ENCODE peak calls at places on chromosomes 5 and 9, in ten cellular contexts. U, G, W, F, J, L, K, Z, B and E are unnamed samples. For H3K4me1, the result is how much of the 10 kb centered on the place peaks cover.

GRCh38 chr9:94827584-94828304 is 101.2 kb downstream of the AOPEP start:
- DNase-seq in G (no peak), Z (no peak), L (no peak), K (no peak), J (peak), F (no peak), W (no peak), B (no peak), U (peak), E (no peak)

GRCh38 chr5:168908207-168908606 is 329.0 kb upstream of the PANK3 start:
- DNase-seq in F (no peak), W (no peak), J (peak), K (peak), G (no peak), L (no peak), Z (no peak), B (peak), U (no peak), E (peak)

GRCh38 chr5:142922223-142922952 is 152.2 kb downstream of the ARHGAP26 start:
- DNase-seq in F (no peak), K (peak), G (peak), B (no peak), Z (no peak), U (peak), J (peak), W (no peak), L (no peak), E (no peak)

GRCh38 chr9:126164796-126165525 is 161.7 kb upstream of the MVB12B start:
- DNase-seq in G (no peak), J (no peak), F (no peak), L (no peak), B (no peak), W (no peak), K (no peak), Z (no peak), U (no peak), E (no peak)

GRCh38 chr5:73094415-73094814 is 26.0 kb upstream of the TMEM171 start:
- DNase-seq in L (no peak), K (no peak), B (no peak), W (no peak), F (no peak), U (no peak), Z (no peak), G (no peak), J (no peak), E (no peak)

GRCh38 chr5:55680353-55680752 is 31.8 kb downstream of the SLC38A9 start:
- DNase-seq in Z (no peak), W (no peak), U (no peak), L (no peak), B (no peak), K (peak), J (no peak), F (no peak), G (no peak), E (no peak)

GRCh38 chr9:128027166-128027539 is 40.0 kb downstream of the NAIF1 start:
- DNase-seq in G (no peak), U (no peak), L (no peak), B (no peak), F (no peak), K (peak), W (no peak), J (no peak), Z (no peak), E (no peak)

GRCh38 chr5:38463634-38464521 is 92.6 kb downstream of the LIFR start:
- DNase-seq in W (no peak), Z (no peak), J (peak), G (peak), K (peak), B (no peak), L (peak), U (peak), F (no peak), E (peak)

GRCh38 chr9:5832543-5833529 is at the start of gene ERMP1:
- DNase-seq in B (peak), U (peak), G (peak), K (peak), F (peak), J (peak), W (peak), Z (peak), L (peak), E (peak)

GRCh38 chr9:8978334-8978733 is 1178.8 kb upstream of the DMAC1 start:
- DNase-seq in G (no peak), J (no peak), B (no peak), F (no peak), Z (no peak), U (no peak), K (no peak), L (no peak), W (no peak), E (no peak)

GRCh38 chr9:4922730-4923129 is 62.3 kb upstream of the JAK2 start:
- DNase-seq in F (no peak), U (no peak), G (no peak), W (no peak), B (no peak), Z (no peak), L (no peak), J (no peak), K (no peak), E (no peak)

GRCh38 chr5:142779163-142779562 is 9.0 kb downstream of the ARHGAP26 start:
- DNase-seq in G (no peak), U (no peak), K (peak), F (no peak), W (no peak), L (no peak), J (peak), Z (no peak), B (peak), E (peak)

GRCh38 chr9:137464291-137464999 is 5.3 kb upstream of the NSMF start:
- DNase-seq in G (no peak), B (peak), U (no peak), Z (peak), K (no peak), W (no peak), L (peak), F (no peak), J (no peak), E (no peak)

GRCh38 chr5:104859437-104859836 is 1296.8 kb upstream of the NUDT12 start:
- DNase-seq in K (no peak), U (peak), F (no peak), W (no peak), B (no peak), G (no peak), J (no peak), Z (no peak), L (no peak), E (no peak)

GRCh38 chr9:6641073-6641455 is 4.5 kb downstream of the GLDC start:
- DNase-seq in W (no peak), J (no peak), F (no peak), Z (no peak), K (no peak), L (no peak), U (no peak), G (no peak), B (no peak), E (no peak)

GRCh38 chr9:100466171-100466827 is 6.7 kb upstream of the TMEFF1 start:
- DNase-seq in K (no peak), G (no peak), L (no peak), Z (no peak), U (peak), F (peak), W (no peak), J (no peak), B (peak), E (no peak)

GRCh38 chr5:41835625-41836024 is 34.6 kb downstream of the OXCT1 start:
- DNase-seq in J (peak), K (peak), U (peak), G (peak), L (peak), Z (no peak), W (no peak), F (peak), B (peak), E (peak)

GRCh38 chr5:122480146-122480545 is 168.1 kb downstream of the SNCAIP start:
- DNase-seq in W (no peak), K (no peak), F (no peak), Z (no peak), J (no peak), G (peak), L (no peak), U (no peak), B (no peak), E (no peak)

GRCh38 chr9:104075801-104076753 is 18.0 kb upstream of the SMC2 start:
- DNase-seq in W (no peak), G (peak), J (peak), F (no peak), B (no peak), Z (no peak), L (no peak), U (peak), K (peak), E (peak)

GRCh38 chr9:92807757-92808725 is 43.4 kb upstream of the BICD2 start:
- DNase-seq in B (no peak), U (no peak), G (no peak), J (no peak), K (peak), W (no peak), L (no peak), F (no peak), Z (no peak), E (no peak)

GRCh38 chr9:34177906-34178697 is 741 bp upstream of the UBAP1 start:
- DNase-seq in F (no peak), B (no peak), G (no peak), J (no peak), L (no peak), Z (no peak), U (no peak), K (no peak), W (no peak), E (no peak)

GRCh38 chr9:36813149-36813548 is 220.9 kb downstream of the PAX5 start:
- DNase-seq in K (no peak), B (no peak), U (no peak), Z (no peak), L (no peak), F (no peak), J (no peak), G (no peak), W (no peak), E (no peak)

GRCh38 chr9:73167614-73168013 is 15.9 kb downstream of the ANXA1 start:
- DNase-seq in U (no peak), J (no peak), B (no peak), W (no peak), G (no peak), Z (no peak), L (no peak), K (no peak), F (no peak), E (no peak)

GRCh38 chr5:42720242-42720641 is 36.4 kb upstream of the CCDC152 start:
- DNase-seq in J (no peak), B (no peak), F (no peak), W (no peak), K (no peak), L (no peak), G (no peak), U (no peak), Z (no peak), E (no peak)

GRCh38 chr9:136016882-136017812 is 56.0 kb upstream of the UBAC1 start:
- DNase-seq in J (no peak), L (peak), W (no peak), G (no peak), B (peak), F (no peak), U (no peak), Z (peak), K (no peak), E (no peak)

GRCh38 chr5:56732147-56732546 is 83.2 kb upstream of the MAP3K1 start:
- DNase-seq in F (no peak), B (no peak), L (no peak), W (no peak), Z (no peak), J (no peak), K (no peak), G (no peak), U (no peak), E (no peak)

GRCh38 chr9:123336455-123336854 is 19.5 kb upstream of the CRB2 start:
- DNase-seq in G (no peak), F (no peak), U (no peak), W (no peak), K (no peak), B (no peak), Z (no peak), L (no peak), J (no peak), E (peak)

GRCh38 chr5:131163315-131164119 is 1.5 kb downstream of the HINT1 start:
- DNase-seq in L (no peak), B (no peak), U (peak), F (no peak), G (peak), K (peak), J (peak), W (no peak), Z (no peak), E (peak)

GRCh38 chr5:39283231-39283818 is 64.0 kb upstream of the FYB1 start:
- DNase-seq in Z (no peak), U (peak), F (peak), B (no peak), G (peak), W (peak), L (no peak), K (peak), J (peak), E (peak)

GRCh38 chr5:174281855-174282254 is 236.3 kb downstream of the NSG2 start:
- DNase-seq in B (no peak), U (no peak), W (no peak), Z (no peak), L (no peak), F (no peak), K (no peak), J (no peak), G (no peak), E (no peak)

GRCh38 chr5:139078345-139078744 is 119.8 kb downstream of the SIL1 start:
- DNase-seq in U (no peak), G (no peak), Z (no peak), B (no peak), K (no peak), F (no peak), J (no peak), L (no peak), W (no peak), E (no peak)

GRCh38 chr5:180330810-180331646 is 22.1 kb downstream of the GFPT2 start:
- DNase-seq in W (no peak), J (peak), G (peak), B (peak), U (peak), F (peak), Z (no peak), L (peak), K (peak), E (peak)

GRCh38 chr9:27047126-27047525 is 41.7 kb upstream of the LRRC19 start:
- DNase-seq in W (no peak), U (no peak), B (no peak), G (no peak), F (no peak), K (no peak), L (no peak), J (no peak), Z (no peak), E (no peak)

GRCh38 chr5:119049824-119050449 is 20.9 kb upstream of the DMXL1 start:
- DNase-seq in K (peak), G (no peak), L (no peak), U (peak), Z (no peak), J (peak), B (no peak), W (no peak), F (no peak), E (peak)

GRCh38 chr5:30804739-30805313 is 388.7 kb upstream of the CDH6 start:
- DNase-seq in L (no peak), J (peak), B (peak), W (no peak), U (no peak), K (peak), F (no peak), Z (no peak), G (peak), E (no peak)

GRCh38 chr5:52787600-52788504 is at the start of the genes ITGA1 and PELO:
- DNase-seq in L (peak), B (peak), W (peak), K (peak), J (peak), Z (peak), G (peak), F (peak), U (peak), E (peak)

GRCh38 chr9:87751423-87751822 is 25.5 kb downstream of the CTSL start:
- DNase-seq in J (no peak), G (no peak), Z (no peak), L (no peak), F (no peak), K (no peak), U (no peak), W (no peak), B (no peak), E (no peak)

GRCh38 chr9:128340691-128341434 is 536 bp downstream of the SLC27A4 start:
- DNase-seq in U (peak), G (no peak), F (peak), K (peak), W (no peak), L (no peak), J (no peak), B (no peak), Z (no peak), E (no peak)

GRCh38 chr5:132475531-132475930 is 15.0 kb downstream of the IRF1 start:
- DNase-seq in G (no peak), Z (peak), K (no peak), W (no peak), J (no peak), U (no peak), L (peak), F (no peak), B (no peak), E (no peak)

GRCh38 chr5:132476853-132477729 is 13.5 kb downstream of the IRF1 start:
- DNase-seq in F (no peak), K (no peak), Z (peak), G (no peak), J (no peak), W (no peak), U (no peak), L (peak), B (no peak), E (no peak)

GRCh38 chr5:132474881-132475511 is 15.6 kb downstream of the IRF1 start:
- DNase-seq in G (no peak), Z (peak), F (no peak), U (no peak), B (no peak), J (no peak), L (peak), W (no peak), K (no peak), E (no peak)

GRCh38 chr5:132477784-132478497 is 12.6 kb downstream of the IRF1 start:
- DNase-seq in F (no peak), Z (peak), W (no peak), U (no peak), K (no peak), J (no peak), L (peak), B (no peak), G (no peak), E (no peak)

GRCh38 chr5:132475939-132476852 is 14.4 kb downstream of the IRF1 start:
- DNase-seq in W (no peak), G (no peak), Z (peak), F (no peak), K (no peak), J (no peak), L (peak), U (no peak), B (peak), E (no peak)
- H3K4me1 ChIP-seq in W (half or more), G (under half), Z (half or more), F (under half), K (under half), J (under half), L (under half), U (under half), B (half or more), E (under half)

GRCh38 chr9:109088221-109088620 is 31.5 kb downstream of the TMEM245 start:
- DNase-seq in L (no peak), Z (no peak), K (no peak), F (no peak), G (no peak), W (no peak), B (no peak), U (no peak), J (no peak), E (no peak)
- H3K4me1 ChIP-seq in L (under half), Z (under half), K (under half), F (under half), G (under half), W (under half), B (under half), U (under half), J (under half), E (under half)

GRCh38 chr5:32572778-32573480 is 12.4 kb upstream of the SUB1 start:
- DNase-seq in B (no peak), K (no peak), G (no peak), J (no peak), U (no peak), L (no peak), W (no peak), Z (no peak), F (no peak), E (no peak)
- H3K4me1 ChIP-seq in B (under half), K (under half), G (under half), J (under half), U (under half), L (under half), W (under half), Z (under half), F (under half), E (under half)

GRCh38 chr9:38006163-38006562 is 62.9 kb downstream of the SHB start:
- DNase-seq in W (no peak), Z (no peak), B (peak), F (no peak), G (peak), K (no peak), L (no peak), U (no peak), J (no peak), E (peak)

GRCh38 chr9:38003230-38003629 is 65.8 kb downstream of the SHB start:
- DNase-seq in G (no peak), B (no peak), K (no peak), J (no peak), U (no peak), L (no peak), Z (no peak), F (no peak), W (peak), E (no peak)

GRCh38 chr9:38003946-38004808 is 64.8 kb downstream of the SHB start:
- DNase-seq in B (no peak), K (no peak), G (no peak), Z (no peak), J (no peak), L (no peak), W (no peak), F (no peak), U (no peak), E (no peak)

GRCh38 chr9:38006981-38007380 is 62.0 kb downstream of the SHB start:
- DNase-seq in L (no peak), W (no peak), B (no peak), K (no peak), Z (no peak), J (no peak), F (no peak), G (no peak), U (no peak), E (no peak)

GRCh38 chr9:38004809-38005560 is 64.0 kb downstream of the SHB start:
- DNase-seq in Z (no peak), J (no peak), K (no peak), F (no peak), B (no peak), W (no peak), U (no peak), G (no peak), L (no peak), E (peak)
- H3K4me1 ChIP-seq in Z (under half), J (under half), K (under half), F (under half), B (under half), W (under half), U (under half), G (half or more), L (under half), E (half or more)